ENCODE peak calls at places on chromosomes 1 and 21, in nine cellular contexts. B is CD4-positive, alpha-beta memory T cell; I is PC-3; V is AG04450; R is CD8-positive, alpha-beta memory T cell; M is fibroblast of lung; O is adrenal gland; C is OCI-LY7; W is Karpas-422. T is an unnamed sample.
A peak's percentile ranks its signal among the peaks of the same experiment; 100 is the strongest.

GRCh38 chr1:25439287-25439686 is 8.6 kb downstream of the MACO1 start:
- DNase-seq in B (no peak), I (no peak), V (no peak), R (no peak), M (no peak), O (no peak), C (no peak), W (no peak), T (no peak)

GRCh38 chr21:14096577-14096976 is 114.2 kb downstream of the LIPI start:
- DNase-seq in B (no peak), I (no peak), V (no peak), R (no peak), M (no peak), O (no peak), C (no peak), W (no peak), T (no peak)

GRCh38 chr1:198387587-198387986 is 152.9 kb downstream of the ATP6V1G3 start:
- DNase-seq in B (no peak), I (no peak), V (peak; percentile 16), R (no peak), M (peak; percentile 86), O (no peak), C (no peak), W (no peak), T (no peak)

GRCh38 chr1:29641921-29642320 is 405.6 kb downstream of the PTPRU start:
- DNase-seq in B (no peak), I (no peak), V (no peak), R (no peak), M (no peak), O (no peak), C (no peak), W (no peak), T (no peak)

GRCh38 chr1:170146861-170147260 is 1.1 kb downstream of the NTMT2 start:
- DNase-seq in B (no peak), I (no peak), V (no peak), R (peak; percentile 9), M (peak; percentile 20), O (no peak), C (no peak), W (no peak), T (no peak)

GRCh38 chr1:69246109-69246508 is 321.6 kb upstream of the LRRC7 start:
- DNase-seq in B (no peak), I (no peak), V (no peak), R (no peak), M (no peak), O (no peak), C (no peak), W (no peak), T (peak; percentile 20)

GRCh38 chr1:96096138-96097011 is 625.2 kb upstream of the PTBP2 start:
- DNase-seq in B (no peak), I (no peak), V (no peak), R (no peak), M (no peak), O (no peak), C (no peak), W (no peak), T (no peak)

GRCh38 chr1:101112051-101112770 is 86.6 kb upstream of the DPH5 start:
- DNase-seq in B (peak; percentile 90), I (no peak), V (no peak), R (peak; percentile 91), M (no peak), O (peak; percentile 47), C (peak; percentile 35), W (peak; percentile 49), T (no peak)

GRCh38 chr1:6580119-6580587 is 359 bp downstream of the ZBTB48 start:
- DNase-seq in B (no peak), I (no peak), V (no peak), R (no peak), M (no peak), O (no peak), C (peak; percentile 56), W (peak; percentile 85), T (no peak)

GRCh38 chr1:221822591-221822990 is 80.7 kb upstream of the DUSP10 start:
- DNase-seq in B (no peak), I (no peak), V (no peak), R (no peak), M (no peak), O (no peak), C (no peak), W (no peak), T (no peak)

GRCh38 chr1:10897981-10898728 is 101.7 kb upstream of the CASZ1 start:
- DNase-seq in B (no peak), I (peak; percentile 55), V (no peak), R (no peak), M (peak; percentile 72), O (no peak), C (no peak), W (no peak), T (no peak)

GRCh38 chr1:176567190-176567794 is 104.3 kb downstream of the PAPPA2 start:
- DNase-seq in B (no peak), I (peak; percentile 83), V (no peak), R (no peak), M (peak; percentile 66), O (no peak), C (no peak), W (no peak), T (no peak)

GRCh38 chr1:154778280-154778679 is 91.8 kb downstream of the KCNN3 start:
- DNase-seq in B (no peak), I (no peak), V (no peak), R (no peak), M (no peak), O (no peak), C (no peak), W (no peak), T (no peak)

GRCh38 chr1:154344977-154345837 is 19.9 kb downstream of the ATP8B2 start:
- DNase-seq in B (peak; percentile 84), I (peak; percentile 67), V (no peak), R (peak; percentile 76), M (peak; percentile 26), O (peak; percentile 43), C (peak; percentile 54), W (peak; percentile 90), T (no peak)

GRCh38 chr1:205858141-205858961 is 8.4 kb upstream of the PM20D1 start:
- DNase-seq in B (no peak), I (no peak), V (no peak), R (no peak), M (no peak), O (no peak), C (peak; percentile 38), W (no peak), T (no peak)

GRCh38 chr1:205856433-205856832 is 6.5 kb upstream of the PM20D1 start:
- DNase-seq in B (no peak), I (no peak), V (no peak), R (no peak), M (no peak), O (no peak), C (no peak), W (no peak), T (no peak)

DNA sequence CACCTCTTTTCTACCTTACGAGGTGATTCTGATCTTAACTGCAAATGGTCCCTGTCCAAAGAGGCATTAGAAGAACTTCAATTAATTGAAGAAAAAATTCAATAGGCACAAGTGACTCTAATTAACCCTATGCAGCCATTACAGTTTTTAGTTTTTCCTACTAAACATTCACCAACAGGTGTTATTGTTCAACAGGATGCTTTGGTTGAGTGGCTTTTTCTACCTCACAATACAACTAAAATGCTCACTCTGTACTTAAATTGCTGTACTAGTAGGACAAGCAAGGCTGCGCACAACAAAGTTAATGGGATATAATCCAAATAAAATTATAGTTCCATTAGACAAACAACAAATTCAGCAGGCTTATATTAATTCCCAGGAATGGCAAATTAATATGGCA is 11.6 kb upstream of the PM20D1 start:
- DNase-seq in B (no peak), I (no peak), V (no peak), R (no peak), M (no peak), O (no peak), C (no peak), W (no peak), T (no peak)
- H3K9me3 ChIP-seq in B (no peaks in the 10 kb centered on the region), I (no peaks in the 10 kb centered on the region), V (no peaks in the 10 kb centered on the region), R (no peaks in the 10 kb centered on the region), M (no peaks in the 10 kb centered on the region), O (no peaks in the 10 kb centered on the region), C (peaks cover 15% of the 10 kb centered on the region), W (no peaks in the 10 kb centered on the region), T (no peaks in the 10 kb centered on the region)

DNA sequence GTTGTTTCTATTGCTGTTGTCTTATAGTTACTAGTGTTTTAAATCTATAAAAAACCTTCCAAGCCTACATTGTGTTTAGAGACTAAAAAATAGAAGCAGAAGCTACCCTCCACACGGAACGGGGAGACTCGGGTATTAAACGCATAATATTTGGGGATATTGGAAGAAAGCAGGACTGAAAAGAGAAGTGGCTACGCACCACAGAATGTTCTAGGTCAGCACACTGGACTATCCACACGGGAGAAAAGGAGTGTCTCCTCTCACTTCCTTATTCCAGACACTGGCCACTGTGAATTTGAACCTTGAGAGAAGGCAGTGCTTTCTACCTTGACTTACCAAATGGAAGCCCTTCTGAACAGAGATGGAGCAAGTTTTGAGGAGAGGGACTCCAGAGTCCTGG is 1.0 kb upstream of the OR10J4 start:
- DNase-seq in B (no peak), I (no peak), V (no peak), R (no peak), M (no peak), O (peak; percentile 12), C (no peak), W (no peak), T (no peak)
- H3K9me3 ChIP-seq in B (no peaks in the 10 kb centered on the region), I (no peaks in the 10 kb centered on the region), V (peaks cover 3% of the 10 kb centered on the region), R (no peaks in the 10 kb centered on the region), M (no peaks in the 10 kb centered on the region), O (no peaks in the 10 kb centered on the region), C (no peaks in the 10 kb centered on the region), W (no peaks in the 10 kb centered on the region), T (no peaks in the 10 kb centered on the region)

DNA sequence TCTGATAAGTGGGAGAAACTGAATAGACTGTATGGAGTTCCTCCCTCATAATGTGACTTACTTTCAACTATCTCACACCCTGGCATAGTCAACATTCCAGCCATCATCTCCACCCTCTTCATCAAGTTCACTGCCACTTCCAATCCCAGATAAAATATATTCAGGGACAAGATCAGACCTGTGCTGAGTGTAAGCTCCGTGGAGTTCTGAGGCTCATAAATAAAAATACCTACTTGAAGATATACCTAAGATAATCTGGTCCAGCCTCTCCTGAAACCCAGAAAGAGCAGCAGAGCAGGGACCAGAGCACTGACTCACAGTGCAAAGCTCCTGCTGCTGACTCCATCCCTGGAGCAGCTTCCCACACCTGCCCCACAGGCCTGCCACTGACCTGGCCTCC is 1.7 kb upstream of the LCE7A start:
- DNase-seq in B (no peak), I (no peak), V (no peak), R (no peak), M (no peak), O (no peak), C (no peak), W (no peak), T (no peak)
- H3K9me3 ChIP-seq in B (no peaks in the 10 kb centered on the region), I (no peaks in the 10 kb centered on the region), V (no peaks in the 10 kb centered on the region), R (no peaks in the 10 kb centered on the region), M (no peaks in the 10 kb centered on the region), O (no peaks in the 10 kb centered on the region), C (no peaks in the 10 kb centered on the region), W (no peaks in the 10 kb centered on the region), T (peaks cover 7% of the 10 kb centered on the region)

DNA sequence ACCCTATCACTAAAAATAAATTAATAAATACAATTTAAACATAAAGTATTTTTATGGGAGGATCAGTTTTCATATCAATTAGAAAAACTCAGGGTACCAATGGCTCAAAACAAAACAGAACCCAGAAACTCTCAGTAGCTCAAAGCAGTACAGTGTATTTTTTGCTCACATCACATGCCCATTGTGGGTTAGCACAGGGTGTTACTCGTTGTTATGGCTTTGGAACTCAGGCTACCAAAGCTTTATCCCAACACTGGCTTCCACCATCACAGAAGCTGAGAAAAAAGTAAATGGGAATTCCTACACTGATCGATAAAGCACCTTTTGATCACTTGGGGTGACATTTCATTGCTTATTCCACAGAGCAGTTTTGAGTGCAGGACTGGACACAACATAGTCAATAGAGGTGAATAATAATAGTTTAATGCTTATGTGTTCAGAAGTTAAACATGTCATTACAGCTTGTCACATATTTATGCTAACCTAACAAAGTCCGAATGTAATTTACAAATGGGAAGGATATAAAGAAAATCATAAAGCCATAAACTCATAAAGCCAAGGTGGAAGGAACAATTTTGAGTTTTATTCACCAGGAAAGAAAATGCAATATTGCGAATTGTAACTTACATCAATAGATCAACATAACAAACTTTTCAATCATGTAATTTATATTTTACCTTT is 484.5 kb upstream of the TMPRSS15 start:
- DNase-seq in B (no peak), I (no peak), V (no peak), R (no peak), M (no peak), O (no peak), C (no peak), W (no peak), T (no peak)
- H3K9me3 ChIP-seq in B (no peaks in the 10 kb centered on the region), I (peaks cover 3% of the 10 kb centered on the region), V (peaks cover 9% of the 10 kb centered on the region), R (no peaks in the 10 kb centered on the region), M (no peaks in the 10 kb centered on the region), O (no peaks in the 10 kb centered on the region), C (no peaks in the 10 kb centered on the region), W (peaks cover 30% of the 10 kb centered on the region), T (no peaks in the 10 kb centered on the region)

T was measured in iPS DF 6.9.